ENCODE peak calls at places on chromosomes 7 and 10, in six cellular contexts. Z is hepatocyte, V is mammary epithelial cell, O is endothelial cell of umbilical vein, N is astrocyte, Q is H1. A is an unnamed sample.

GRCh38 chr10:86259901-86260562 is 106.6 kb downstream of the GRID1 start:
- DNase-seq in Q (peak; percentile 19), Z (no peak), N (no peak), V (no peak), O (no peak), A (no peak)

GRCh38 chr7:132697032-132697431 is 120.8 kb upstream of the PLXNA4 start:
- DNase-seq in O (no peak), Z (no peak), Q (no peak), V (no peak), N (no peak), A (no peak)

GRCh38 chr10:69071610-69072009 is 16.3 kb upstream of the SRGN start:
- DNase-seq in N (no peak), Q (no peak), O (peak; percentile 36), V (no peak), Z (no peak), A (no peak)

GRCh38 chr10:121236621-121237020 is 361.6 kb downstream of the FGFR2 start:
- DNase-seq in N (no peak), Q (no peak), O (no peak), Z (no peak), V (no peak), A (no peak)

GRCh38 chr10:95355241-95355779 is 64.5 kb upstream of the PDLIM1 start:
- DNase-seq in N (peak; percentile 42), Q (no peak), V (no peak), Z (no peak), O (peak; percentile 36), A (peak; percentile 50)

GRCh38 chr10:104824378-104825006 is 183.4 kb downstream of the SORCS3 start:
- DNase-seq in V (peak; percentile 39), N (peak; percentile 27), O (no peak), Z (peak; percentile 70), Q (peak; percentile 80), A (peak; percentile 51)

GRCh38 chr10:78065616-78066410 is 32.1 kb downstream of the RPS24 start:
- DNase-seq in Z (no peak), V (no peak), O (no peak), Q (no peak), N (no peak), A (no peak)

GRCh38 chr7:17937506-17938115 is 2.7 kb downstream of the SNX13 start:
- DNase-seq in Q (no peak), V (peak; percentile 26), O (no peak), N (peak; percentile 12), Z (no peak), A (no peak)

GRCh38 chr10:116836087-116836486 is 13.2 kb upstream of the ENO4 start:
- DNase-seq in V (no peak), Q (peak; percentile 69), N (no peak), Z (no peak), O (no peak), A (no peak)

GRCh38 chr7:47346378-47346914 is 235.5 kb downstream of the TNS3 start:
- DNase-seq in O (no peak), Q (no peak), Z (no peak), N (no peak), V (no peak), A (no peak)

GRCh38 chr7:131934452-131934851 is 378.0 kb upstream of the PODXL start:
- DNase-seq in V (no peak), O (no peak), Q (no peak), N (no peak), Z (peak; percentile 22), A (no peak)

GRCh38 chr10:47421057-47421952 is 37.2 kb upstream of the ZNF488 start:
- DNase-seq in O (no peak), V (peak; percentile 74), Z (no peak), N (peak; percentile 87), Q (no peak), A (peak; percentile 71)

GRCh38 chr7:107594961-107595737 is 15.1 kb downstream of the BCAP29 start:
- DNase-seq in N (peak; percentile 98), Z (no peak), Q (no peak), V (peak; percentile 97), O (peak; percentile 98), A (peak; percentile 83)

GRCh38 chr10:21756707-21757600 is 222.9 kb downstream of the MLLT10 start:
- DNase-seq in Z (no peak), V (no peak), Q (no peak), N (no peak), O (no peak), A (no peak)

GRCh38 chr10:114773197-114773532 is 48.4 kb upstream of the FHIP2A start:
- DNase-seq in N (no peak), Z (no peak), Q (no peak), O (no peak), V (no peak), A (no peak)

GRCh38 chr7:19051767-19052375 is 65.6 kb downstream of the TWIST1 start:
- DNase-seq in N (no peak), Z (peak; percentile 28), V (peak; percentile 8), O (peak; percentile 42), Q (peak; percentile 64), A (no peak)
- TF ChIP-seq CTCF in N (peak; percentile 58), Z (peak; percentile 49), V (peak; percentile 92), O (peak; percentile 63), Q (peak; percentile 66), A (peak; percentile 62)

DNA sequence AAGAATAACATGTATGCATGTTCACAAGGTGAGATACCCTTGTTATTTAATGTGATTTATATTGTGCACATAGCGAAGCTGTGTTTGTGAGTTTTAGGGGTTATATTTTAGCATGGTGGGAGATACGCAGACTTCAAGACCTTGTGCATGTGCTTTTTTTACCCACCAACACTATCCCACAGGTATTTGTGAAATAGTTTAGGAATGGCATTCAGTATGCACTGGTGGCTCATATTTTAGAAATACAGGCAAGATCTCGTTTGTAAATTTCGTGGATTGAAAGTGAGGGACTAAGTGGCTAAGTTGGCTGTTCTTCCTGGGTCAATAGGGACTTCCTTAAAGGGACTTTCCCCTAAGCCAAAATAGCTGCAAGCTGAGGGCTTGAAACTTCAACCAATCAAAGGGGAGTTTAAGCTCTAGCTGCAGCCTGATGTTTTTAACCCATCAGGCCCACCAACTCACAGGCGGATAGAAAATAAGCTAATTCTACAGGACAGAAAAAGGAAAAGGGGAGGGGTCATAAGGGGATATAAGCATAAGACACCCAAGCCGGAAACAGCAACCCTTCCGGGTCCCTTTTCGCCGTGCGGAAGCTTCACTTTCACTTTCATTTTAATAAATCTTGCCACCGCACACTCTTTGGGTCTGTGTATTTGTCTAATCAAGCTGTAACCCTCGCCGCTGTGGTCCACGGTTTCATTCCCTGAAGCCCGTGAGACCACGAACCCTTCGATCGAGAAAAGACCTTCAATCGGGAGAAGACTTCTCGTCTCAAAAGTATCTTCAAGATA is 291.0 kb downstream of the GPR158 start:
- DNase-seq in Q (no peak), V (no peak), N (no peak), Z (no peak), O (no peak), A (no peak)
- H2AFZ ChIP-seq in Q (no peak overlapping the region), V (no peak overlapping the region), N (no peak overlapping the region), Z (no peak overlapping the region), O (no peak overlapping the region), A (no peak overlapping the region)

GRCh38 chr10:131728829-131729228 is 172.0 kb upstream of the PPP2R2D start:
- DNase-seq in O (no peak), Z (no peak), N (no peak), Q (no peak), V (no peak), A (no peak)
- H3K9me3 ChIP-seq in O (peaks cover 8% of the 10 kb centered on the region), Z (no peaks in the 10 kb centered on the region), N (peaks cover 12% of the 10 kb centered on the region), Q (peaks cover 9% of the 10 kb centered on the region), V (peaks cover 41% of the 10 kb centered on the region), A (peaks cover 2% of the 10 kb centered on the region)

GRCh38 chr7:135708041-135708440 is 19.9 kb downstream of the SLC13A4 start:
- DNase-seq in O (no peak), Q (peak; percentile 54), N (no peak), V (no peak), Z (no peak), A (no peak)
- TF ChIP-seq CTCF in O (no peak), Q (no peak), N (no peak), V (no peak), Z (no peak), A (no peak)

GRCh38 chr10:2611603-2612002 is 455.7 kb upstream of the PFKP start:
- DNase-seq in N (no peak), O (no peak), V (no peak), Z (no peak), Q (no peak), A (no peak)
- H2AFZ ChIP-seq in N (no peak overlapping the region), O (no peak overlapping the region), V (no peak overlapping the region), Z (no peak overlapping the region), Q (peak overlapping the region; percentile 77), A (no peak overlapping the region)

A was measured in fibroblast of lung.